ENCODE peak calls at places on chromosomes 4 and X, in five cellular contexts. V is uterus, L is lower lobe of right lung, W is DMS53, C is iPS DF 6.9. S is an unnamed sample.

GRCh38 chrX:85851418-85851817 is 195.9 kb downstream of the CHM start:
- DNase-seq in C (no peak), L (peak), W (peak), V (no peak), S (peak)

GRCh38 chr4:137032242-137032641 is 500.1 kb downstream of the PCDH18 start:
- DNase-seq in V (no peak), L (no peak), C (no peak), W (peak), S (no peak)

GRCh38 chr4:84938316-84938715 is 28.2 kb downstream of the WDFY3 start:
- DNase-seq in L (no peak), W (no peak), C (no peak), V (no peak), S (no peak)

GRCh38 chr4:164819366-164819765 is 57.6 kb upstream of the APELA start:
- DNase-seq in L (no peak), W (no peak), C (no peak), V (no peak), S (no peak)

GRCh38 chr4:142596121-142596520 is 250.0 kb downstream of the INPP4B start:
- DNase-seq in W (no peak), C (no peak), L (no peak), V (no peak), S (no peak)

GRCh38 chrX:111854778-111855490 is 21.0 kb upstream of the TRPC5OS start:
- DNase-seq in L (no peak), C (no peak), W (peak), V (no peak), S (peak)

GRCh38 chr4:56506110-56506705 is 617 bp downstream of the ARL9 start:
- DNase-seq in W (peak), C (no peak), L (no peak), V (no peak), S (no peak)

GRCh38 chr4:166827167-166827566 is 407.1 kb downstream of the SPOCK3 start:
- DNase-seq in W (no peak), L (no peak), V (no peak), C (no peak), S (no peak)

GRCh38 chrX:150184487-150184886 is 178.6 kb upstream of the MAMLD1 start:
- DNase-seq in V (no peak), W (peak), C (no peak), L (no peak), S (no peak)

GRCh38 chr4:148092316-148093014 is 349.7 kb downstream of the NR3C2 start:
- DNase-seq in V (no peak), W (no peak), L (no peak), C (no peak), S (no peak)

GRCh38 chrX:151359341-151359740 is 37.7 kb upstream of the VMA21 start:
- DNase-seq in L (no peak), C (no peak), W (no peak), V (no peak), S (no peak)

GRCh38 chrX:130539721-130540321 is 138.0 kb downstream of the RBMX2 start:
- DNase-seq in C (no peak), L (peak), V (peak), W (peak), S (peak)

GRCh38 chr4:1347410-1347864 is 429 bp downstream of the UVSSA start:
- DNase-seq in W (peak), L (peak), C (no peak), V (peak), S (peak)

GRCh38 chr4:39285853-39286252 is 80.3 kb downstream of the RFC1 start:
- DNase-seq in L (no peak), W (no peak), V (no peak), C (no peak), S (no peak)

GRCh38 chr4:673349-674091 is 556 bp downstream of the ATP5ME start:
- DNase-seq in W (peak), C (no peak), L (peak), V (no peak), S (no peak)

GRCh38 chrX:118847676-118848075 is 24.1 kb downstream of the ZCCHC12 start:
- DNase-seq in L (no peak), C (no peak), W (peak), V (no peak), S (peak)

S was measured in HT-29.